ENCODE peak calls at places on chromosomes 16 and 17, in eight cellular contexts. One of them, this sample, is unnamed.

GRCh38 chr17:62179525-62180161 is 114.6 kb upstream of the MED13 start:
- DNase-seq in stomach: no peak
- DNase-seq in activated gamma-delta T cell treated with anti-CD3 and anti-CD28 coated beads, Interleukin-2, amount 50 U/mL, for 16 hours: no peak
- DNase-seq in cardiac fibroblast: peak; percentile 56
- DNase-seq in T-helper 1 cell: no peak
- DNase-seq in activated T-cell treated with anti-CD3 and anti-CD28 coated beads, Interleukin-2, amount 50 U/mL, for 72 hours: no peak
- DNase-seq in H54: peak; percentile 73
- DNase-seq in sigmoid colon: no peak
- DNase-seq in this sample: no peak

GRCh38 chr16:81429045-81429521 is 15.5 kb upstream of the CMIP start:
- DNase-seq in stomach: peak; percentile 77
- DNase-seq in activated gamma-delta T cell treated with anti-CD3 and anti-CD28 coated beads, Interleukin-2, amount 50 U/mL, for 16 hours: no peak
- DNase-seq in cardiac fibroblast: peak; percentile 72
- DNase-seq in T-helper 1 cell: no peak
- DNase-seq in activated T-cell treated with anti-CD3 and anti-CD28 coated beads, Interleukin-2, amount 50 U/mL, for 72 hours: no peak
- DNase-seq in H54: peak; percentile 58
- DNase-seq in sigmoid colon: no peak
- DNase-seq in this sample: peak; percentile 43

GRCh38 chr17:44216173-44216572 is 3.3 kb downstream of the UBTF start:
- DNase-seq in stomach: no peak
- DNase-seq in activated gamma-delta T cell treated with anti-CD3 and anti-CD28 coated beads, Interleukin-2, amount 50 U/mL, for 16 hours: no peak
- DNase-seq in cardiac fibroblast: no peak
- DNase-seq in T-helper 1 cell: peak; percentile 68
- DNase-seq in activated T-cell treated with anti-CD3 and anti-CD28 coated beads, Interleukin-2, amount 50 U/mL, for 72 hours: peak; percentile 40
- DNase-seq in H54: no peak
- DNase-seq in sigmoid colon: no peak
- DNase-seq in this sample: no peak

GRCh38 chr16:68093816-68094613 is 8.8 kb downstream of the NFATC3 start:
- DNase-seq in stomach: no peak
- DNase-seq in activated gamma-delta T cell treated with anti-CD3 and anti-CD28 coated beads, Interleukin-2, amount 50 U/mL, for 16 hours: no peak
- DNase-seq in cardiac fibroblast: peak; percentile 52
- DNase-seq in T-helper 1 cell: no peak
- DNase-seq in activated T-cell treated with anti-CD3 and anti-CD28 coated beads, Interleukin-2, amount 50 U/mL, for 72 hours: no peak
- DNase-seq in H54: no peak
- DNase-seq in sigmoid colon: no peak
- DNase-seq in this sample: no peak

GRCh38 chr17:51006601-51007000 is 114.1 kb downstream of the SPAG9 start:
- DNase-seq in stomach: no peak
- DNase-seq in activated gamma-delta T cell treated with anti-CD3 and anti-CD28 coated beads, Interleukin-2, amount 50 U/mL, for 16 hours: no peak
- DNase-seq in cardiac fibroblast: peak; percentile 46
- DNase-seq in T-helper 1 cell: no peak
- DNase-seq in activated T-cell treated with anti-CD3 and anti-CD28 coated beads, Interleukin-2, amount 50 U/mL, for 72 hours: no peak
- DNase-seq in H54: no peak
- DNase-seq in sigmoid colon: no peak
- DNase-seq in this sample: no peak

GRCh38 chr17:9987779-9988585 is 82.9 kb upstream of the RCVRN start:
- DNase-seq in stomach: no peak
- DNase-seq in activated gamma-delta T cell treated with anti-CD3 and anti-CD28 coated beads, Interleukin-2, amount 50 U/mL, for 16 hours: peak; percentile 9
- DNase-seq in cardiac fibroblast: peak; percentile 46
- DNase-seq in T-helper 1 cell: peak; percentile 8
- DNase-seq in activated T-cell treated with anti-CD3 and anti-CD28 coated beads, Interleukin-2, amount 50 U/mL, for 72 hours: peak; percentile 29
- DNase-seq in H54: peak; percentile 55
- DNase-seq in sigmoid colon: no peak
- DNase-seq in this sample: no peak

GRCh38 chr17:79031996-79032875 is 8.3 kb downstream of the C1QTNF1 start:
- DNase-seq in stomach: peak; percentile 8
- DNase-seq in activated gamma-delta T cell treated with anti-CD3 and anti-CD28 coated beads, Interleukin-2, amount 50 U/mL, for 16 hours: no peak
- DNase-seq in cardiac fibroblast: no peak
- DNase-seq in T-helper 1 cell: no peak
- DNase-seq in activated T-cell treated with anti-CD3 and anti-CD28 coated beads, Interleukin-2, amount 50 U/mL, for 72 hours: no peak
- DNase-seq in H54: no peak
- DNase-seq in sigmoid colon: peak; percentile 20
- DNase-seq in this sample: peak; percentile 36

GRCh38 chr17:81480140-81480917 is 32.3 kb downstream of the ACTG1 start:
- DNase-seq in stomach: no peak
- DNase-seq in activated gamma-delta T cell treated with anti-CD3 and anti-CD28 coated beads, Interleukin-2, amount 50 U/mL, for 16 hours: no peak
- DNase-seq in cardiac fibroblast: peak; percentile 85
- DNase-seq in T-helper 1 cell: no peak
- DNase-seq in activated T-cell treated with anti-CD3 and anti-CD28 coated beads, Interleukin-2, amount 50 U/mL, for 72 hours: no peak
- DNase-seq in H54: peak; percentile 59
- DNase-seq in sigmoid colon: no peak
- DNase-seq in this sample: no peak

GRCh38 chr16:63577891-63578290 is 1541.7 kb upstream of the CDH8 start:
- DNase-seq in stomach: no peak
- DNase-seq in activated gamma-delta T cell treated with anti-CD3 and anti-CD28 coated beads, Interleukin-2, amount 50 U/mL, for 16 hours: no peak
- DNase-seq in cardiac fibroblast: no peak
- DNase-seq in T-helper 1 cell: no peak
- DNase-seq in activated T-cell treated with anti-CD3 and anti-CD28 coated beads, Interleukin-2, amount 50 U/mL, for 72 hours: no peak
- DNase-seq in H54: no peak
- DNase-seq in sigmoid colon: no peak
- DNase-seq in this sample: no peak

GRCh38 chr16:84059111-84059510 is 16.5 kb upstream of the SLC38A8 start:
- DNase-seq in stomach: no peak
- DNase-seq in activated gamma-delta T cell treated with anti-CD3 and anti-CD28 coated beads, Interleukin-2, amount 50 U/mL, for 16 hours: no peak
- DNase-seq in cardiac fibroblast: peak; percentile 11
- DNase-seq in T-helper 1 cell: no peak
- DNase-seq in activated T-cell treated with anti-CD3 and anti-CD28 coated beads, Interleukin-2, amount 50 U/mL, for 72 hours: no peak
- DNase-seq in H54: no peak
- DNase-seq in sigmoid colon: peak; percentile 24
- DNase-seq in this sample: no peak

GRCh38 chr17:1095093-1095852 is 84.5 kb downstream of the ABR start:
- DNase-seq in stomach: peak; percentile 55
- DNase-seq in activated gamma-delta T cell treated with anti-CD3 and anti-CD28 coated beads, Interleukin-2, amount 50 U/mL, for 16 hours: no peak
- DNase-seq in cardiac fibroblast: no peak
- DNase-seq in T-helper 1 cell: no peak
- DNase-seq in activated T-cell treated with anti-CD3 and anti-CD28 coated beads, Interleukin-2, amount 50 U/mL, for 72 hours: no peak
- DNase-seq in H54: no peak
- DNase-seq in sigmoid colon: no peak
- DNase-seq in this sample: no peak

GRCh38 chr17:57311281-57312216 is 55.2 kb downstream of the MSI2 start:
- DNase-seq in stomach: peak; percentile 38
- DNase-seq in activated gamma-delta T cell treated with anti-CD3 and anti-CD28 coated beads, Interleukin-2, amount 50 U/mL, for 16 hours: no peak
- DNase-seq in cardiac fibroblast: no peak
- DNase-seq in T-helper 1 cell: no peak
- DNase-seq in activated T-cell treated with anti-CD3 and anti-CD28 coated beads, Interleukin-2, amount 50 U/mL, for 72 hours: no peak
- DNase-seq in H54: no peak
- DNase-seq in sigmoid colon: no peak
- DNase-seq in this sample: peak; percentile 72

GRCh38 chr16:73058221-73058615 is 10.3 kb upstream of the ZFHX3 start:
- DNase-seq in stomach: peak; percentile 62
- DNase-seq in activated gamma-delta T cell treated with anti-CD3 and anti-CD28 coated beads, Interleukin-2, amount 50 U/mL, for 16 hours: no peak
- DNase-seq in cardiac fibroblast: peak; percentile 66
- DNase-seq in T-helper 1 cell: no peak
- DNase-seq in activated T-cell treated with anti-CD3 and anti-CD28 coated beads, Interleukin-2, amount 50 U/mL, for 72 hours: peak; percentile 22
- DNase-seq in H54: no peak
- DNase-seq in sigmoid colon: no peak
- DNase-seq in this sample: peak; percentile 70

GRCh38 chr16:63005356-63005755 is 969.1 kb upstream of the CDH8 start:
- DNase-seq in stomach: no peak
- DNase-seq in activated gamma-delta T cell treated with anti-CD3 and anti-CD28 coated beads, Interleukin-2, amount 50 U/mL, for 16 hours: no peak
- DNase-seq in cardiac fibroblast: no peak
- DNase-seq in T-helper 1 cell: no peak
- DNase-seq in activated T-cell treated with anti-CD3 and anti-CD28 coated beads, Interleukin-2, amount 50 U/mL, for 72 hours: no peak
- DNase-seq in H54: no peak
- DNase-seq in sigmoid colon: no peak
- DNase-seq in this sample: no peak

GRCh38 chr17:31830971-31831755 is 27.9 kb downstream of the COPRS start:
- DNase-seq in stomach: no peak
- DNase-seq in activated gamma-delta T cell treated with anti-CD3 and anti-CD28 coated beads, Interleukin-2, amount 50 U/mL, for 16 hours: no peak
- DNase-seq in cardiac fibroblast: peak; percentile 30
- DNase-seq in T-helper 1 cell: no peak
- DNase-seq in activated T-cell treated with anti-CD3 and anti-CD28 coated beads, Interleukin-2, amount 50 U/mL, for 72 hours: no peak
- DNase-seq in H54: no peak
- DNase-seq in sigmoid colon: no peak
- DNase-seq in this sample: no peak